ENCODE peak calls at places on chromosomes 13 and 19, in six cellular contexts. G is kidney epithelial cell, Y is AG10803, Z is fibroblast of lung, H is fibroblast of mammary gland, N is pancreas. D is an unnamed sample.

GRCh38 chr13:111909971-111910671 is 156.8 kb upstream of the SOX1 start:
- DNase-seq in N (no peak), Y (no peak), Z (no peak), H (no peak), G (no peak), D (no peak)

GRCh38 chr19:17765069-17765618 is 13.9 kb downstream of the FCHO1 start:
- DNase-seq in Y (no peak), G (no peak), N (peak), H (no peak), Z (no peak), D (no peak)

GRCh38 chr19:10808937-10809655 is 26.9 kb downstream of the TMED1 start:
- DNase-seq in Z (peak), N (no peak), G (no peak), Y (peak), H (peak), D (peak)

GRCh38 chr19:14843587-14843986 is 5.1 kb downstream of the OR7A10 start:
- DNase-seq in H (peak), Z (no peak), Y (peak), N (no peak), G (no peak), D (no peak)

GRCh38 chr19:51448011-51448744 is 10.1 kb downstream of the SIGLEC8 start:
- DNase-seq in H (no peak), N (no peak), Y (no peak), Z (no peak), G (no peak), D (no peak)

GRCh38 chr19:57096640-57097361 is 23.0 kb upstream of the USP29 start:
- DNase-seq in H (no peak), N (no peak), Y (no peak), Z (no peak), G (no peak), D (no peak)

GRCh38 chr13:26628706-26629105 is 71.2 kb downstream of the WASF3 start:
- DNase-seq in Z (peak), G (no peak), N (no peak), H (peak), Y (peak), D (no peak)

GRCh38 chr19:10402441-10403038 is 802 bp downstream of the CDC37 start:
- DNase-seq in H (peak), Z (peak), Y (no peak), G (no peak), N (no peak), D (no peak)

GRCh38 chr19:54133957-54134590 is 3.5 kb upstream of the CNOT3 start:
- DNase-seq in G (no peak), N (no peak), H (no peak), Y (no peak), Z (no peak), D (no peak)

GRCh38 chr13:106796280-106797047 is 228.5 kb upstream of the ARGLU1 start:
- DNase-seq in H (no peak), Z (no peak), G (no peak), N (no peak), Y (no peak), D (no peak)
- H3K4me3 ChIP-seq in H (no peak), Z (peak), G (no peak), N (no peak), Y (no peak), D (peak)

GRCh38 chr13:91401916-91402315 is 3.5 kb downstream of the GPC5 start:
- DNase-seq in G (no peak), H (no peak), N (no peak), Y (no peak), Z (no peak), D (no peak)

GRCh38 chr13:91405240-91405639 is 6.8 kb downstream of the GPC5 start:
- DNase-seq in G (no peak), N (no peak), H (no peak), Z (no peak), Y (no peak), D (no peak)

GRCh38 chr13:91409661-91410060 is 11.2 kb downstream of the GPC5 start:
- DNase-seq in H (no peak), Y (no peak), N (no peak), G (no peak), Z (no peak), D (no peak)

DNA sequence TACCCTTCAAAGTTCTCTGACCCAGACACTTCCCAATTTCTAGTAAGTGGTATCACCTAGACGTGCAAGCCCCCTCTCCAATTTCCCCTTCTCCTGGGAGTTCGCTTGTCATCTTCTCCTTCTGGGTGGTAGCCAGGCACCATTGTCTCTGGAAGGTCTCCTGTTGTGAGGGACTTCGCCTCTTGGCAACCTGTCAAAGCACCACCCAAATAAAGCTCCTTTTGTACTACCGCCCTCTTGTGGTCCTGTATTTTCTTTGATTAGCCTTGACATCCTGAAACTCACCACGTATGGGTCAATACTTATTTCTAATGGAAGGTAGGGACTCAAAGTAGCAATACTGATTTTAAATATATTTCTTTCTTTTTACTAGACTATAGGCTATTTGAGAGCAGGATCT is 8.2 kb downstream of the GPC5 start:
- DNase-seq in Z (peak), N (no peak), G (no peak), Y (peak), H (peak), D (no peak)
- TF ChIP-seq CTCF in Z (peak), N (no peak), G (peak), Y (peak), H (peak), D (peak)

DNA sequence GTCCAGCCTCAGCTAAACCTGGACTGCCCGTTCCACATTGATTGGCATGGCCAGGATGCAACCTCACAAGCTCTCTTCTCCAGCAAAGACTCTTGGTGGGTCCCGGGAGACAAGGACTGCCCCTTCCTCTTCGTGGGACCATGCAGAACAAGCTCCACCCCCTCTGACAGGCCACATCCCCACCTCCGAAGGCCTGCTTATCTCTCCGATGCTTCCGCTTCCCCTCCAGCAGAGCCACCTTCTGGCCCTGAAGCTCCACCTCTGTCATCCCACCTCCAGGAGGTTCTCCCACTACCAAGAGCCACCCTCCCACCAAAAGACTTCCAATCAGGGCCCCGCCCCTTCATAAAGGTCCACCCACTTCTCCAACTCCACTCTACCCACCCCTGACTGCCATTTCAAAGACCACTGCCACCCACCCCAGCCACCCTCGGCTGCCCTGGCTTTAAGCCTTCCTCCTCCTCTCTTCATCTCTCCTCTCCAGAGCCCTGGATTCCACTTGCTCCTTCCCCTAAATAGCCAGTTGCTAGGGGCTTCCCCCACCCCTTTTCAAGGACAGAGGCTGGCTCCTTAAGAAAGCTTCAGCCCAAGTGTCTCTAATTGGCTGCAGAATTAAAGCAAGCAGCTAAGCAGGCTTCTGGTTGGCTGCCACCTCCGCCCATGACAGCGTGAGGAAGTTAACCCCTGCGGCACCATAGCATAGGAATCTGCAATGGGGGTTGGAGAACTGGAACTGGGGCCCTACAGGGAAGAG is 9.9 kb downstream of the LRFN1 start:
- DNase-seq in N (no peak), Y (no peak), G (no peak), H (no peak), Z (no peak), D (no peak)
- H3K4me3 ChIP-seq in N (no peak), Y (no peak), G (no peak), H (no peak), Z (no peak), D (no peak)

GRCh38 chr19:55385749-55386514 is at the start of gene RPL28:
- DNase-seq in G (peak), N (peak), H (peak), Z (peak), Y (peak), D (peak)
- TF ChIP-seq CTCF in G (no peak), N (no peak), H (no peak), Z (no peak), Y (no peak), D (no peak)

DNA sequence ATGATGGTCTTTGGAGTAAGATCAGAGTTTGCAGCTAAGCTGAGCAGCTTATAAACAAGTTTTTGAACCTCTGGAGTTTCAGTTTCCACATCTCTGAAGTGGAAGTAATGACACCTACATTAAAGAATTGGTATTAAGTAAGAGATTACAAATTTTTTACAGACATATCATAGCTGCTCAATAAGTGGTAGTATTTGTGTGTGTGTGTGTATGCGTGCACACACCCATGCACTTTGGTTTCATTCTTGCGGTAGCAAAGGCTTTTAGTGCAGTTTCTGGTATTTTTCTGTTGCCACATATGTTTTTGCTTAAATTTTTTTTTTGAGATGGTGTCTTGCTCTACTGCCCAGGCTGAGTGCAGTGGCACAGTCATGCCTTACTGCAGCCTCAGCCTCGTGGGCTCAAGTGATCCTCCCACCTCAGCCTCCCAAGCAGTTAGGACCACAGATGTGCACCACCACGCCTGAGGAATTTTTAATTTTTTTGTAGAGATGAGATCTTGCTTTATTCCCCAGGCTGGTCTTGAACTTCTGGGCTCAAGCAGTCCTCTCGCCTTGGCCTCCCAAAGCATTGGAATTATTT is 4.5 kb downstream of the NAA16 start:
- DNase-seq in Y (peak), G (no peak), Z (peak), N (no peak), H (peak), D (no peak)
- H3K4me3 ChIP-seq in Y (peak), G (no peak), Z (no peak), N (no peak), H (no peak), D (no peak)

DNA sequence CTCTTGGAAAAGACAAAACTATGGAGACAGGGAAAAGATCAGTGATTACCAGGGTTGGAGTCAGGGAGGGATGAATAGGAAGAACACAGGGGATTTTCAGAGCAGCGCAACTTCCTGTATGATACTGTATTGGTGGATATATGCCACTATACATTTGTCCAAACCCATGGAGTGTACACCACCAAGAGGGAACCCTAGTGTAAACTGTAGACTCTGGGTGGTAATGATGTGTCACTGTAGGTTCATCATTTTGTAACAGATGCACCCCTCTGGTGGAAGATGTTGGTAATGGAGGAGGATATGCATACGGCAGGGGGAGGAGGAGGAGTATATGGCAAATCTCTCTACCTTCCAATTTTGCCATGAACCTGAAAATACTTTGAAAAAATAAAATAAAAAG is 68.1 kb downstream of the UFM1 start:
- DNase-seq in G (no peak), H (peak), Y (peak), Z (no peak), N (no peak), D (no peak)
- TF ChIP-seq CTCF in G (peak), H (peak), Y (peak), Z (peak), N (no peak), D (peak)

DNA sequence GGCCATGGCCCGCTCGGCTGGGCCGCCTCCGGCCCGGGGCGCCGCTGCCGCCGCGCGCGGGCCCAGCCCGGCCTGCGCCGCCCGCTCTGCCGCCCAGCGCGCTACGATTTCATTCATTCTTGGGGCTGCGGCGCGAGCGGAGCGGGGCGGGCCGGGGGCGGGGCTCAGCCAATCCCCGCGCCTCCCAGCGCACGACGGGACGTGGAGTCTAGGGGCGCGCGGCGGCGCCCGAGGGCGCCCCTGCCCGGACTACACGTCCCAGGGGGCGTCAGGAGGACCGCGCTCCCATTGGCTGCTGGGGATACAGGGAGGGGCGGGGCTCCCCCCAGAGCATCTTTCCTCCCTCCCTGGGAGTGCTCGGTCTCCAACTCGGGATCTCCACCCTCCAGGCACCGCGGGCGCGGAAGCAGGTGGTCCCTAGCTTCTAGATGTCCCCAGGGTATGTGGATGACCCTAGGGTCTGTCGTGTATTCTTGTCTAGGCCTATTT is 5.6 kb upstream of the DPF1 start:
- DNase-seq in G (no peak), N (no peak), H (peak), Z (peak), Y (peak), D (peak)
- H3K4me3 ChIP-seq in G (peak), N (no peak), H (no peak), Z (no peak), Y (peak), D (peak)

D was measured in astrocyte of the cerebellum.